ENCODE peak calls at places on chromosomes 3 and 15, in five cellular contexts. D, E, G, B and X are unnamed samples.

GRCh38 chr3:111151438-111151837 is 79.8 kb downstream of the NECTIN3 start:
- DNase-seq in D (no peak), E (no peak), G (no peak), B (no peak), X (no peak)

GRCh38 chr3:188749010-188749617 is 422.7 kb upstream of the TPRG1 start:
- DNase-seq in D (peak; percentile 59), E (no peak), G (no peak), B (no peak), X (no peak)

GRCh38 chr3:66439666-66440344 is 61.0 kb downstream of the LRIG1 start:
- DNase-seq in D (no peak), E (no peak), G (no peak), B (no peak), X (no peak)

GRCh38 chr3:52339612-52340011 is 23.5 kb downstream of the DNAH1 start:
- DNase-seq in D (peak; percentile 82), E (no peak), G (no peak), B (no peak), X (no peak)

GRCh38 chr15:46111730-46112129 is 476.9 kb downstream of the SQOR start:
- DNase-seq in D (no peak), E (no peak), G (no peak), B (no peak), X (no peak)

GRCh38 chr3:115100806-115101205 is 46.3 kb downstream of the ZBTB20 start:
- DNase-seq in D (no peak), E (no peak), G (no peak), B (no peak), X (no peak)

GRCh38 chr15:90531147-90531546 is 1.4 kb downstream of the CRTC3 start:
- DNase-seq in D (no peak), E (no peak), G (no peak), B (no peak), X (no peak)

GRCh38 chr3:141262306-141262705 is 30.7 kb downstream of the PXYLP1 start:
- DNase-seq in D (no peak), E (no peak), G (no peak), B (no peak), X (no peak)

GRCh38 chr3:128170866-128171516 is 17.7 kb downstream of the EEFSEC start:
- DNase-seq in D (no peak), E (no peak), G (no peak), B (peak; percentile 73), X (no peak)

GRCh38 chr3:70550723-70551319 is 238.4 kb upstream of the MDFIC2 start:
- DNase-seq in D (peak; percentile 61), E (peak; percentile 53), G (peak; percentile 71), B (peak; percentile 48), X (no peak)

GRCh38 chr15:52018244-52018643 is 775 bp upstream of the MAPK6 start:
- DNase-seq in D (no peak), E (no peak), G (no peak), B (no peak), X (no peak)

GRCh38 chr3:67291287-67292252 is 293.5 kb downstream of the KBTBD8 start:
- DNase-seq in D (no peak), E (no peak), G (no peak), B (no peak), X (no peak)

GRCh38 chr3:87207500-87207899 is 19.6 kb upstream of the CHMP2B start:
- DNase-seq in D (no peak), E (no peak), G (no peak), B (no peak), X (no peak)

GRCh38 chr15:81349271-81349670 is 24.7 kb downstream of the TMC3 start:
- DNase-seq in D (no peak), E (no peak), G (no peak), B (no peak), X (no peak)

GRCh38 chr3:128352326-128352725 is 114.4 kb downstream of the DNAJB8 start:
- DNase-seq in D (no peak), E (no peak), G (no peak), B (no peak), X (no peak)

GRCh38 chr3:143302638-143303171 is 183.1 kb downstream of the CHST2 start:
- DNase-seq in D (no peak), E (no peak), G (no peak), B (no peak), X (no peak)

GRCh38 chr3:40782086-40782721 is 257.4 kb downstream of the ZNF621 start:
- DNase-seq in D (no peak), E (no peak), G (no peak), B (no peak), X (no peak)

GRCh38 chr3:139327861-139328260 is 16.0 kb upstream of the MRPS22 start:
- DNase-seq in D (no peak), E (no peak), G (no peak), B (no peak), X (no peak)

GRCh38 chr3:36792342-36792741 is 28.0 kb upstream of the DCLK3 start:
- DNase-seq in D (no peak), E (no peak), G (no peak), B (no peak), X (no peak)

GRCh38 chr3:113055201-113055600 is 64.4 kb downstream of the GTPBP8 start:
- DNase-seq in D (no peak), E (no peak), G (no peak), B (no peak), X (no peak)

GRCh38 chr15:52227456-52227855 is 36.3 kb upstream of the GNB5 start:
- DNase-seq in D (peak; percentile 72), E (peak; percentile 34), G (peak; percentile 72), B (peak; percentile 53), X (no peak)

GRCh38 chr3:80000022-80000421 is 232.2 kb upstream of the ROBO1 start:
- DNase-seq in D (no peak), E (no peak), G (no peak), B (no peak), X (no peak)

GRCh38 chr3:171417813-171418212 is 42.4 kb downstream of the TNIK start:
- DNase-seq in D (no peak), E (no peak), G (no peak), B (no peak), X (no peak)

GRCh38 chr15:66912001-66912400 is 153.4 kb upstream of the SMAD3 start:
- DNase-seq in D (peak; percentile 79), E (no peak), G (no peak), B (no peak), X (peak; percentile 12)

GRCh38 chr3:184808021-184808420 is 3.9 kb upstream of the VPS8 start:
- DNase-seq in D (no peak), E (no peak), G (no peak), B (no peak), X (no peak)

GRCh38 chr15:25236861-25237155 is 202.0 kb downstream of the UBE3A start:
- DNase-seq in D (no peak), E (no peak), G (peak; percentile 4), B (no peak), X (peak; percentile 66)

GRCh38 chr3:160755776-160756304 is at the start of gene PPM1L:
- DNase-seq in D (peak; percentile 70), E (peak; percentile 18), G (peak; percentile 68), B (peak; percentile 56), X (peak; percentile 51)

GRCh38 chr3:16439163-16439847 is 74.2 kb downstream of the RFTN1 start:
- DNase-seq in D (no peak), E (no peak), G (no peak), B (no peak), X (no peak)

GRCh38 chr3:190345878-190346277 is 23.6 kb upstream of the CLDN1 start:
- DNase-seq in D (no peak), E (no peak), G (no peak), B (no peak), X (no peak)

GRCh38 chr15:73570355-73571032 is 62.7 kb downstream of the NPTN start:
- DNase-seq in D (no peak), E (no peak), G (no peak), B (no peak), X (no peak)

GRCh38 chr3:134362221-134362620 is 12.0 kb downstream of the AMOTL2 start:
- DNase-seq in D (no peak), E (no peak), G (no peak), B (no peak), X (peak; percentile 19)
- H3K4me1 ChIP-seq in D (peaks cover 27% of the 10 kb centered on the region), E (peaks cover 100% of the 10 kb centered on the region), G (peaks cover 13% of the 10 kb centered on the region), B (peaks cover 12% of the 10 kb centered on the region), X (peaks cover 67% of the 10 kb centered on the region)

DNA sequence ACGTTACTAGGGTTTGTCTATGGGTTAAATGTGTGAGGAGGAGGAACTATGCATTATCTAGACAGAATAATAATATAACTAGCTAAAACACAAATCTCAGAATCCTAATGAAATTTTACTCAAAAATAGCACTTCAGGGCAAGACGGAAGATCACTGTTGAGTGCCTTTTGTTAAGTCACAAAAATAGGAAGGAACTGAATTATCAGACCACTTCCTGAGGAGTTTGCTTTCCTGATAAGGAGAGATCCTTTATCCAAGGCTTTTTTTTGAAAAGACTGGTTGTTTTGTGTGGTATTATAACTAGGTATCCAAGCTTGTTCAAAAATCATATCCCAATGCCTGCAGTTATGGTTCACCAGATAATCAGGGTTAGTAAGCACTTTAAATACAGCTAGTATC is 34.6 kb downstream of the NR2E3 start:
- DNase-seq in D (no peak), E (no peak), G (no peak), B (no peak), X (no peak)
- H3K36me3 ChIP-seq in D (peaks cover 12% of the 10 kb centered on the region), E (peaks cover 14% of the 10 kb centered on the region), G (no peaks in the 10 kb centered on the region), B (no peaks in the 10 kb centered on the region), X (peaks cover 38% of the 10 kb centered on the region)

GRCh38 chr15:98774756-98775497 is 126.6 kb downstream of the IGF1R start:
- DNase-seq in D (no peak), E (no peak), G (no peak), B (no peak), X (peak; percentile 90)

GRCh38 chr15:98775498-98776230 is 127.3 kb downstream of the IGF1R start:
- DNase-seq in D (no peak), E (no peak), G (no peak), B (no peak), X (no peak)

GRCh38 chr15:98772895-98773294 is 124.6 kb downstream of the IGF1R start:
- DNase-seq in D (no peak), E (no peak), G (no peak), B (no peak), X (no peak)

GRCh38 chr15:98771444-98772059 is 123.2 kb downstream of the IGF1R start:
- DNase-seq in D (no peak), E (no peak), G (no peak), B (no peak), X (no peak)

DNA sequence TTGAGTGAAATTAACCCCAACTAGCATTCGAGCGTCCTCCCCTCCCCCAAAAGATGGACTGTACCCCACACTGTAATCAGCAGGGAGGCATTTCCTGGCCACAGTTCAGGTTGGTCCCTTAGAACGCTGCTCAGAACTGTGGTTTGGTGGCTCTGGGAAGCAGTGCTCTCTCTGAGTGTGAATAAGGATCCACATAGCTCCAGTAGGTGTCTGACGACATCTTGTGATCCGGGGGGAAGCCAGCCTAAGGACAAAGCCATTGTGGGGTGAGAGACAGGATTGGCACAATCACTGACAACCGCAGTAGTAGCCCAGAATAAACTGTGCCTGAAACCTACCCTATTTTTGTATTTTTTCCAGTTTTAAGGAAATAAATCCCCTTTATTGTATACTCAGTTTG is 125.3 kb downstream of the IGF1R start:
- DNase-seq in D (no peak), E (no peak), G (no peak), B (no peak), X (no peak)
- H3K27ac ChIP-seq in D (no peak overlapping the region), E (no peak overlapping the region), G (no peak overlapping the region), B (no peak overlapping the region), X (peak overlapping the region; percentile 80)

DNA sequence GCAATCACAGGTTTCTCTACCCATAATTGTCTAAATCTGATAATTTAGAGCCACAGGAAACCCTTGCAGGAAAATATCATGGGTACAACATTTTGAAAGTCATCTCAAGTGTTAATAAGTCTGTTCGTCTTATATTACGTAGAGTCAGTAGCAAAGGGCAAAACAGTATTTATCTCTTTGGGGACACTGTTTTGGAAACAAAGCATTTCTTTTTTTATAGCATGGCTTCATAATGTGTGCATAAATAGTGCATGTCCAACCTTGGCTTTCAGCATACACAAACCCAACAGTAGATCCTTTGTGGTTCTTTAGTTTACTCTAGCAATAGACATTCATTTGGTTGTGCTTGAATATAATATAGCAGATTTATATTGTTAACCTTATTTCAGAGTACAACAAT is 24.0 kb downstream of the ST3GAL6 start:
- DNase-seq in D (no peak), E (no peak), G (no peak), B (no peak), X (no peak)
- H3K4me1 ChIP-seq in D (no peaks in the 10 kb centered on the region), E (peaks cover 61% of the 10 kb centered on the region), G (peaks cover 20% of the 10 kb centered on the region), B (no peaks in the 10 kb centered on the region), X (peaks cover 13% of the 10 kb centered on the region)